ENCODE peak calls at places on chromosome X, in eight cellular contexts. B is tibial artery, X is stomach, O is astrocyte, W is AG09309, J is cardiac fibroblast, U is fibroblast of lung, R is NB4. E is an unnamed sample.

GRCh38 chrX:47649781-47650163 is 591 bp downstream of the ELK1 start:
- DNase-seq in B (no peak), X (no peak), O (no peak), W (no peak), J (no peak), U (no peak), R (no peak), E (no peak)

GRCh38 chrX:134999469-134999868 is 8.7 kb downstream of the SMIM10 start:
- DNase-seq in B (no peak), X (no peak), O (peak), W (no peak), J (peak), U (peak), R (peak), E (peak)

GRCh38 chrX:8345473-8345872 is 119.2 kb upstream of the VCX3B start:
- DNase-seq in B (no peak), X (no peak), O (peak), W (no peak), J (no peak), U (peak), R (no peak), E (no peak)

GRCh38 chrX:1558761-1559468 is 21.9 kb upstream of the P2RY8 start:
- DNase-seq in B (no peak), X (peak), O (no peak), W (no peak), J (no peak), U (no peak), R (no peak), E (no peak)

GRCh38 chrX:42771836-42772335 is 6.1 kb downstream of the PPP1R2C start:
- DNase-seq in B (no peak), X (no peak), O (no peak), W (no peak), J (no peak), U (no peak), R (no peak), E (peak)

GRCh38 chrX:41655631-41656030 is 33.1 kb upstream of the GPR34 start:
- DNase-seq in B (no peak), X (no peak), O (peak), W (no peak), J (no peak), U (peak), R (no peak), E (no peak)

GRCh38 chrX:133249659-133250058 is 31.5 kb upstream of the TFDP3 start:
- DNase-seq in B (no peak), X (no peak), O (no peak), W (no peak), J (peak), U (peak), R (no peak), E (peak)

GRCh38 chrX:121851033-121851432 is 803.6 kb downstream of the GLUD2 start:
- DNase-seq in B (no peak), X (no peak), O (peak), W (no peak), J (peak), U (peak), R (no peak), E (no peak)

GRCh38 chrX:87664381-87664780 is 146.8 kb downstream of the KLHL4 start:
- DNase-seq in B (no peak), X (no peak), O (no peak), W (no peak), J (peak), U (peak), R (peak), E (no peak)

GRCh38 chrX:1685460-1685859 is 70.6 kb downstream of the ASMT start:
- DNase-seq in B (no peak), X (no peak), O (no peak), W (no peak), J (no peak), U (no peak), R (no peak), E (no peak)

GRCh38 chrX:48831909-48832291 is 3.5 kb downstream of the PCSK1N start:
- DNase-seq in B (no peak), X (no peak), O (no peak), W (no peak), J (no peak), U (no peak), R (no peak), E (no peak)

GRCh38 chrX:29797156-29797555 is 418.2 kb upstream of the MAGEB2 start:
- DNase-seq in B (no peak), X (no peak), O (no peak), W (no peak), J (no peak), U (no peak), R (no peak), E (no peak)

GRCh38 chrX:65690057-65690855 is 22.8 kb downstream of the MSN start:
- DNase-seq in B (peak), X (no peak), O (peak), W (no peak), J (peak), U (peak), R (peak), E (peak)

GRCh38 chrX:9882669-9883446 is 84.3 kb upstream of the CLDN34 start:
- DNase-seq in B (no peak), X (no peak), O (peak), W (no peak), J (peak), U (peak), R (peak), E (no peak)

GRCh38 chrX:15816886-15817285 is 26.6 kb downstream of the ZRSR2 start:
- DNase-seq in B (no peak), X (no peak), O (peak), W (no peak), J (peak), U (peak), R (peak), E (peak)

GRCh38 chrX:136797787-136798186 is 17.1 kb upstream of the ARHGEF6 start:
- DNase-seq in B (no peak), X (no peak), O (no peak), W (no peak), J (no peak), U (no peak), R (no peak), E (no peak)

GRCh38 chrX:34880656-34881055 is 61.9 kb upstream of the FAM47B start:
- DNase-seq in B (no peak), X (no peak), O (peak), W (no peak), J (peak), U (peak), R (no peak), E (peak)

GRCh38 chrX:9878141-9878875 is 88.8 kb upstream of the CLDN34 start:
- DNase-seq in B (no peak), X (no peak), O (no peak), W (no peak), J (no peak), U (no peak), R (no peak), E (no peak)

GRCh38 chrX:44039556-44039955 is 66.4 kb upstream of the NDP start:
- DNase-seq in B (no peak), X (no peak), O (no peak), W (no peak), J (no peak), U (no peak), R (no peak), E (no peak)

GRCh38 chrX:18353931-18354368 is 538 bp downstream of the SCML2 start:
- DNase-seq in B (no peak), X (no peak), O (no peak), W (no peak), J (no peak), U (no peak), R (peak), E (peak)

GRCh38 chrX:108309144-108309543 is 129.1 kb downstream of the COL4A6 start:
- DNase-seq in B (no peak), X (no peak), O (peak), W (no peak), J (peak), U (peak), R (no peak), E (no peak)

GRCh38 chrX:71550578-71550977 is 17.7 kb downstream of the OGT start:
- DNase-seq in B (no peak), X (no peak), O (no peak), W (no peak), J (no peak), U (no peak), R (no peak), E (no peak)

GRCh38 chrX:10615931-10616780 is 4.2 kb downstream of the MID1 start:
- DNase-seq in B (no peak), X (peak), O (peak), W (no peak), J (peak), U (peak), R (peak), E (peak)

GRCh38 chrX:13864264-13864663 is 47.4 kb upstream of the GPM6B start:
- DNase-seq in B (no peak), X (no peak), O (peak), W (no peak), J (peak), U (peak), R (no peak), E (no peak)

GRCh38 chrX:18883234-18883960 is 100.5 kb downstream of the PHKA2 start:
- DNase-seq in B (peak), X (peak), O (no peak), W (no peak), J (no peak), U (no peak), R (no peak), E (no peak)

GRCh38 chrX:31268359-31268758 is 196.5 kb upstream of the FTHL17 start:
- DNase-seq in B (no peak), X (no peak), O (no peak), W (no peak), J (peak), U (peak), R (no peak), E (no peak)
- TF ChIP-seq CTCF in B (no peak), X (no peak), O (no peak), W (peak), J (no peak), U (no peak), R (no peak), E (no peak)

GRCh38 chrX:153930011-153930910 is 4.2 kb upstream of the ARHGAP4 start:
- DNase-seq in B (no peak), X (no peak), O (no peak), W (no peak), J (no peak), U (no peak), R (no peak), E (no peak)

GRCh38 chrX:153927686-153927935 is 1.5 kb upstream of the ARHGAP4 start:
- DNase-seq in B (no peak), X (no peak), O (no peak), W (no peak), J (no peak), U (no peak), R (no peak), E (peak)

GRCh38 chrX:153927936-153928760 is 2.1 kb upstream of the ARHGAP4 start:
- DNase-seq in B (peak), X (peak), O (peak), W (peak), J (peak), U (peak), R (peak), E (peak)

GRCh38 chrX:153929576-153929975 is 3.5 kb upstream of the ARHGAP4 start:
- DNase-seq in B (no peak), X (no peak), O (no peak), W (no peak), J (no peak), U (no peak), R (no peak), E (no peak)

DNA sequence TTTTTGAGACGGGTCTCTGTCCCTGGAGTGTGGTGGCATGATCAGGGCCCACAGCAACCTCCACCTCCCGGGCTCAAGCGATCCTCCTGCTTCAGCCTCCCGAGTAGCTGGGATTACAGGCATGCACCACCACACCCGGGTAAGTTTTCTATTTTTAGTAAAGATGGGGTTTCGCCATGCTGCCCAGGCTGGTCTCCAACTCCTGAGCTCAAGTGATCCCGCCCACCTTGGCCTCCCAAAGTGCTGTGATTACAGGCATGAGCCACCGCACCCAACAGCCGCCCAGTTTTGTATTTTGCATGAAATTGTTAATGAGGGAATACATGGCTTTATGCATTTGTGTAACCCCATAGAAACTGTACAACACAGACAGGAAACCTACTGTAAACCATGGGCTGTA is 2.8 kb upstream of the ARHGAP4 start:
- DNase-seq in B (no peak), X (no peak), O (no peak), W (no peak), J (no peak), U (no peak), R (no peak), E (no peak)
- H3K4me3 ChIP-seq in B (no peak), X (no peak), O (no peak), W (no peak), J (no peak), U (no peak), R (peak), E (no peak)

GRCh38 chrX:54786972-54787371 is 11.1 kb downstream of the ITIH6 start:
- DNase-seq in B (no peak), X (peak), O (no peak), W (no peak), J (no peak), U (no peak), R (peak), E (no peak)

GRCh38 chrX:54788446-54788845 is 9.6 kb downstream of the ITIH6 start:
- DNase-seq in B (no peak), X (no peak), O (no peak), W (no peak), J (no peak), U (no peak), R (no peak), E (no peak)

DNA sequence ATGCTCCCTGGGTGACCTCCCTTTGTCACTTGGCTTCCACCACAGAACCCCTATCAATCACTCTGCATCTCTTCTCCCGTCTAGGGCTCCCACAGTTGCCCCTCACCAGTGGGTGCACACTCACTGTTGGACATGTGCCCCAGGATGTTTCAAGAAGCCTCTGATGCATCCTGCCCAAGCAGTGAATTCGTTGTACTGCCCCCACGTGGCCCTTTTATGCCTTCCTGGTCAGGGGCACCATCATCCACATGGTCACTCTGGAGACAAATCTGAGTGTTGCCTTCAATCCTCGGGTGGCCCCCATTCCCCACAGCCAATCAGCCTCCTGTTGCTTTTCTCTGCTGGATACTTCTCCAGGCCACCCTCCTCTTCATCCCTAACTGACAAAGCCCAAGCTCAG is 12.2 kb downstream of the ITIH6 start:
- DNase-seq in B (no peak), X (no peak), O (no peak), W (no peak), J (peak), U (no peak), R (peak), E (peak)
- TF ChIP-seq CTCF in B (no peak), X (no peak), O (no peak), W (peak), J (peak), U (peak), R (peak), E (peak)

DNA sequence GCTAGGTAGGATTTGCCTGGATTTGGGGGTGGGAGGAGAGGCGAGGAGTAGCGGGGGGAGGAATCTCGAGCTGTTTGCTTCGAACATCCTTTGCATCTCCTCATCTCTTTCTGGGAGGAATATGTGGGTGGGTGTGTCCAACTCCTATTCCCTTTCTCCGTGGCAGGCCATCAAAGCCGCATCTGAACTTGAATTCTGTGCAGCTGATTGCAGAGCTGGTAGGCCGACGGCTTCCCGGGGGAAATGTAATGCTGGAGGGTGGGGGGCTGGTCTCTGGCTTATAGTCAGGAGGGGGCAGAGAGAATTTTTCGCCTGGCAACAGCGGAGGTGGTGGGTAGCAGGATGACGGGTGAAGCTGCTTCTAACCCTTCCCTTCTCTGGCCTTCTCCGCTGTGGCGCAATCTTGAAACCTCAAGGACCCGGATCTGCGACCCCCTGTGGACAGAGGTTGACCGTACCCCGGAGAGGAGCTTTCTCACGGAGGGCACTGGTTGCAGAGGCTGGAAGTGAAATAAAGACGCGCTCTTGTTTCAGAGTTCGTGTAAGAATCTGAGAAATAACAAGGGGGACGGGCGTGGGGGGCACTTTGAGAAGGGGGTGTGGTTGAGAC is 654 bp downstream of the ZCCHC12 start:
- DNase-seq in B (no peak), X (no peak), O (no peak), W (no peak), J (no peak), U (no peak), R (peak), E (no peak)
- H3K4me3 ChIP-seq in B (peak), X (peak), O (peak), W (peak), J (peak), U (no peak), R (no peak), E (no peak)

DNA sequence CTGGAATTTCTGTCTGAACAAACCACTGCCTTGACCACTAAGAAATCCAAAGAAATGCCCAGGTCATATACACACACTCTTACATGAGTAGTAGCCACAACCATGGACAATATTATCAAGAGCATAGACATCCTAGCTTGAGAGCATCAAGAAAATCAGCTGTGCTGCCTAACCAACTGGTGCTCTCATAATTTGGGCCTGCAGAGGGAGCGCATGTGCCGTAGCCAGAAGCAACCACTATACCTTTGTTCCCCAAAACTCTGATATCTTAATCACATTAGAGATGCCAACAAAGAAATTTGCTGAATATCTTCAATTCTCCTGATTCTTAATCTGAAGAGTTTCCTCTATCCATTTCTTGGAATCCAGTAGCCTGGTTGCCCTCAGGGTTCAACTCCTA is 163.6 kb downstream of the ZNF674 start:
- DNase-seq in B (no peak), X (no peak), O (peak), W (no peak), J (peak), U (peak), R (peak), E (peak)
- TF ChIP-seq CTCF in B (no peak), X (no peak), O (peak), W (peak), J (peak), U (peak), R (peak), E (peak)

DNA sequence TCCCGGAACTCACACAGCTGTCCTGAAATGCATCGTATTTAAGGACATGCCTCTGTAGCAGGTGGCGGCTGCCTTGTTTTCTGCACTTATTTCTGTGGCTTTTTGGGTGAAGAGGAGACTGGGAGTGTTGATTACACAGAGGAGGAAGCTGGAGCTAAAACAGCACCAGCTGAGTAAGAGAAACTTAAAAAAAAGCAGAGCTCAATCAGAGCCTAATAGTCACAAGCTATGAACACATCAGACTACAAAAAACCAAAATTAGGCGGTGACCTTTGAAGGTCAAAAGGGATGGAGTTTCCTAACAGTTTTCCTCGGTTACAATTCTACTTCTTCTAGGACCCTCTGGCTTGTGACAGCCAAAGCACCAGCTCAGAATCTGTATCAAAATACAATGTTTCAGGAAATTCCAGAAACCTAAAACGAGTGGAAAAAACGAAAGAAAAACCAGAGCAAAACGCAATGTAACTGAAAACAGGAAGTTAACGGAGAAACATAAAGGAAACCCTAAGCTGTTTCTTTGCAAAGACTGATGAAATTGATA is 13.5 kb downstream of the PRKX start:
- DNase-seq in B (no peak), X (no peak), O (no peak), W (no peak), J (no peak), U (no peak), R (peak), E (no peak)
- H3K4me3 ChIP-seq in B (peak), X (peak), O (no peak), W (peak), J (peak), U (peak), R (peak), E (peak)

GRCh38 chrX:55717521-55718497 is at the start of gene RRAGB:
- DNase-seq in B (peak), X (peak), O (peak), W (peak), J (peak), U (peak), R (peak), E (peak)
- TF ChIP-seq CTCF in B (peak), X (no peak), O (peak), W (peak), J (peak), U (peak), R (peak), E (peak)

GRCh38 chrX:23900220-23900797 is 7.4 kb downstream of the APOO start:
- DNase-seq in B (peak), X (no peak), O (no peak), W (no peak), J (no peak), U (no peak), R (peak), E (peak)
- H3K4me3 ChIP-seq in B (no peak), X (no peak), O (no peak), W (no peak), J (no peak), U (no peak), R (no peak), E (no peak)

GRCh38 chrX:40539214-40540142 is 41.3 kb upstream of the ATP6AP2 start:
- DNase-seq in B (peak), X (no peak), O (peak), W (peak), J (peak), U (peak), R (peak), E (peak)
- TF ChIP-seq CTCF in B (no peak), X (no peak), O (no peak), W (no peak), J (no peak), U (no peak), R (peak), E (no peak)

GRCh38 chrX:45762699-45763647 is 562.3 kb upstream of the DIPK2B start:
- DNase-seq in B (no peak), X (no peak), O (peak), W (no peak), J (no peak), U (no peak), R (peak), E (no peak)
- H3K4me3 ChIP-seq in B (no peak), X (no peak), O (peak), W (no peak), J (no peak), U (peak), R (peak), E (peak)

E was measured in AG10803.